ENCODE peak calls at places on chromosomes 5 and 9, in six cellular contexts. F is hepatocyte, G is endothelial cell, P is RWPE1, D is heart right ventricle, A is fibroblast of lung. B is an unnamed sample.

GRCh38 chr5:113166710-113167366 is 190.2 kb downstream of the DCP2 start:
- DNase-seq in F (peak), G (no peak), P (peak), D (no peak), A (peak), B (no peak)

GRCh38 chr9:131266301-131267229 is 9.7 kb downstream of the FAM78A start:
- DNase-seq in F (peak), G (no peak), P (no peak), D (no peak), A (no peak), B (peak)

GRCh38 chr5:159849437-159850191 is 66.7 kb upstream of the ADRA1B start:
- DNase-seq in F (no peak), G (no peak), P (peak), D (no peak), A (peak), B (no peak)

GRCh38 chr9:28832168-28832567 is 1258.9 kb upstream of the C9orf72 start:
- DNase-seq in F (no peak), G (no peak), P (no peak), D (no peak), A (no peak), B (no peak)

GRCh38 chr5:142683885-142684505 is 1.9 kb downstream of the FGF1 start:
- DNase-seq in F (no peak), G (no peak), P (no peak), D (no peak), A (no peak), B (no peak)

GRCh38 chr9:37002036-37002412 is 32.0 kb downstream of the PAX5 start:
- DNase-seq in F (no peak), G (no peak), P (no peak), D (no peak), A (no peak), B (no peak)

GRCh38 chr9:137575725-137576411 is 2.9 kb downstream of the DPH7 start:
- DNase-seq in F (no peak), G (no peak), P (no peak), D (no peak), A (no peak), B (no peak)

GRCh38 chr5:52743970-52744369 is 43.7 kb upstream of the ITGA1 start:
- DNase-seq in F (no peak), G (no peak), P (no peak), D (peak), A (peak), B (no peak)

GRCh38 chr5:33641722-33642505 is 201.1 kb downstream of the TARS1 start:
- DNase-seq in F (peak), G (no peak), P (no peak), D (no peak), A (peak), B (peak)

GRCh38 chr9:107108367-107108766 is 174.7 kb upstream of the RAD23B start:
- DNase-seq in F (no peak), G (no peak), P (no peak), D (no peak), A (no peak), B (no peak)

GRCh38 chr5:34657550-34657921 is 1.4 kb downstream of the RAI14 start:
- DNase-seq in F (peak), G (peak), P (peak), D (peak), A (peak), B (no peak)

GRCh38 chr5:137199201-137199600 is 299.9 kb downstream of the SPOCK1 start:
- DNase-seq in F (no peak), G (no peak), P (no peak), D (no peak), A (peak), B (no peak)

GRCh38 chr9:81076131-81076530 is 613.2 kb downstream of the TLE1 start:
- DNase-seq in F (no peak), G (no peak), P (no peak), D (no peak), A (no peak), B (no peak)

GRCh38 chr5:135158982-135159381 is 125.0 kb upstream of the PITX1 start:
- DNase-seq in F (no peak), G (no peak), P (no peak), D (no peak), A (no peak), B (no peak)

GRCh38 chr9:92175441-92175840 is 60.2 kb upstream of the SPTLC1 start:
- DNase-seq in F (no peak), G (no peak), P (no peak), D (no peak), A (no peak), B (no peak)

GRCh38 chr5:154513669-154514084 is 35.6 kb upstream of the HAND1 start:
- DNase-seq in F (no peak), G (no peak), P (no peak), D (no peak), A (peak), B (no peak)

GRCh38 chr9:126496781-126497667 is 116.7 kb upstream of the LMX1B start:
- DNase-seq in F (no peak), G (no peak), P (no peak), D (no peak), A (no peak), B (no peak)

GRCh38 chr9:13707635-13708410 is 428.3 kb upstream of the MPDZ start:
- DNase-seq in F (no peak), G (no peak), P (peak), D (no peak), A (peak), B (peak)

GRCh38 chr5:139638090-139638735 is 9.9 kb upstream of the CXXC5 start:
- DNase-seq in F (peak), G (peak), P (no peak), D (peak), A (peak), B (peak)

GRCh38 chr9:136644593-136645342 is 17.9 kb upstream of the EGFL7 start:
- DNase-seq in F (peak), G (peak), P (peak), D (peak), A (no peak), B (peak)

GRCh38 chr5:1536298-1537165 is 12.8 kb upstream of the LPCAT1 start:
- DNase-seq in F (no peak), G (no peak), P (peak), D (no peak), A (no peak), B (no peak)

GRCh38 chr5:31581498-31582099 is 49.5 kb downstream of the C5orf22 start:
- DNase-seq in F (peak), G (no peak), P (peak), D (no peak), A (peak), B (peak)

GRCh38 chr9:128118472-128118857 is 9.1 kb downstream of the PTGES2 start:
- DNase-seq in F (no peak), G (no peak), P (no peak), D (no peak), A (no peak), B (no peak)

GRCh38 chr5:8418049-8418426 is 549.1 kb downstream of the MTRR start:
- DNase-seq in F (no peak), G (no peak), P (no peak), D (no peak), A (no peak), B (no peak)

GRCh38 chr5:181129601-181130000 is 1.4 kb downstream of the OR2V1 start:
- DNase-seq in F (no peak), G (no peak), P (no peak), D (no peak), A (no peak), B (no peak)

GRCh38 chr9:72145093-72145492 is 4.1 kb upstream of the GDA start:
- DNase-seq in F (peak), G (no peak), P (no peak), D (no peak), A (no peak), B (no peak)

GRCh38 chr9:74499111-74499601 is 2.0 kb downstream of the RORB start:
- DNase-seq in F (peak), G (peak), P (no peak), D (no peak), A (peak), B (no peak)

GRCh38 chr9:37511006-37511714 is 25.4 kb downstream of the POLR1E start:
- DNase-seq in F (peak), G (peak), P (no peak), D (no peak), A (no peak), B (peak)

GRCh38 chr9:20208951-20209350 is 413.3 kb downstream of the MLLT3 start:
- DNase-seq in F (no peak), G (no peak), P (no peak), D (no peak), A (peak), B (no peak)

GRCh38 chr5:159965031-159965837 is 43.7 kb upstream of the TTC1 start:
- DNase-seq in F (peak), G (peak), P (peak), D (peak), A (peak), B (peak)

GRCh38 chr9:4143951-4144717 is 155.7 kb downstream of the GLIS3 start:
- DNase-seq in F (peak), G (no peak), P (peak), D (no peak), A (peak), B (no peak)

GRCh38 chr5:138655530-138656245 is 80.5 kb upstream of the HSPA9 start:
- DNase-seq in F (no peak), G (no peak), P (no peak), D (peak), A (no peak), B (no peak)

GRCh38 chr9:97293207-97293721 is 14.2 kb upstream of the CCDC180 start:
- DNase-seq in F (no peak), G (peak), P (no peak), D (peak), A (peak), B (no peak)

GRCh38 chr9:130989391-130989790 is 19.6 kb upstream of the LAMC3 start:
- DNase-seq in F (no peak), G (no peak), P (no peak), D (no peak), A (no peak), B (no peak)

GRCh38 chr9:36625006-36625600 is 52.4 kb downstream of the MELK start:
- DNase-seq in F (peak), G (no peak), P (peak), D (peak), A (peak), B (no peak)

GRCh38 chr5:9529513-9529912 is 16.4 kb downstream of the SEMA5A start:
- DNase-seq in F (no peak), G (no peak), P (no peak), D (no peak), A (no peak), B (no peak)

GRCh38 chr5:9533096-9533495 is 12.8 kb downstream of the SEMA5A start:
- DNase-seq in F (no peak), G (no peak), P (no peak), D (no peak), A (peak), B (no peak)

GRCh38 chr5:9524941-9525340 is 20.9 kb downstream of the SEMA5A start:
- DNase-seq in F (no peak), G (no peak), P (no peak), D (no peak), A (no peak), B (no peak)

GRCh38 chr5:9533577-9534334 is 12.1 kb downstream of the SEMA5A start:
- DNase-seq in F (no peak), G (no peak), P (no peak), D (no peak), A (peak), B (no peak)

GRCh38 chr5:9529041-9529480 is 16.8 kb downstream of the SEMA5A start:
- DNase-seq in F (no peak), G (no peak), P (no peak), D (no peak), A (no peak), B (no peak)
- TF ChIP-seq CTCF in F (no peak), G (no peak), P (no peak), D (no peak), A (no peak), B (no peak)

DNA sequence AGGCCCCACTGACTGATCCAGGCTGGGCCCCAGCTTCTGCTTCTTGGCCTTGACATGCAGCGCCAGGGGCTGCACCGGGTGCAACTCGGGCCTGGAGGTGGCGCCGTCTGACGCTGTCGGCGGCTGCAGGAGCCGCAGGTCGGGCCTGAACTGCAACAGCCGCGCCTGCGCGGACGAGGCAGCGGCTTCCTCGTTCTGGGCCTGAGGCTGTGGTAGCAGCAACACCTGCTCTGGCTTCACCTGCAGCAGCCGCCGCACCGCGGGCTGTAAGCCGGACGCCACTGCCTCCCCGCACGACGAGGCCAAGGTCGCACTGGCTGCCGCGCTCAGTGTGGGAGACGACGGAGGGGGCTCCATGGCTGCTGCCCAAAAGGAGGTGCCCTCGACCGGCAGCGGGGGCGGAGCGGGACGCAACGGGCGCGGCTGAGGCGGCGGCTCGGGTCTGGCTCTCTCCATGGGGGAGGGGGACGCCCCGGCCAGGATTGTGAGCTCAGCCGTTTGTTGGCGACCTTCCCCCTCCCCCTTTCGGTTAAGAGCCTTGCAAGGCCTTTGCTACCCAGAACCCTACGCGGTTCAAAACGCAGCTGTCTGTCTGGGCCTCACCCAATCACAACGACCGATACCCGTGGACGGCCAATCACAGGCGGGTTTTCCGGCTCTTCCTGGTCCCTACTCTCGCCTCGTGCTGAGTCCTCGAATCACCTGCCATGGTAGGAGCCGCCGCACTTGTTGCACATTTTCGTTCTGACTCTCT is 438 bp downstream of the SOX30 start:
- DNase-seq in F (no peak), G (peak), P (no peak), D (peak), A (peak), B (no peak)
- TF ChIP-seq CTCF in F (no peak), G (peak), P (no peak), D (peak), A (peak), B (no peak)

DNA sequence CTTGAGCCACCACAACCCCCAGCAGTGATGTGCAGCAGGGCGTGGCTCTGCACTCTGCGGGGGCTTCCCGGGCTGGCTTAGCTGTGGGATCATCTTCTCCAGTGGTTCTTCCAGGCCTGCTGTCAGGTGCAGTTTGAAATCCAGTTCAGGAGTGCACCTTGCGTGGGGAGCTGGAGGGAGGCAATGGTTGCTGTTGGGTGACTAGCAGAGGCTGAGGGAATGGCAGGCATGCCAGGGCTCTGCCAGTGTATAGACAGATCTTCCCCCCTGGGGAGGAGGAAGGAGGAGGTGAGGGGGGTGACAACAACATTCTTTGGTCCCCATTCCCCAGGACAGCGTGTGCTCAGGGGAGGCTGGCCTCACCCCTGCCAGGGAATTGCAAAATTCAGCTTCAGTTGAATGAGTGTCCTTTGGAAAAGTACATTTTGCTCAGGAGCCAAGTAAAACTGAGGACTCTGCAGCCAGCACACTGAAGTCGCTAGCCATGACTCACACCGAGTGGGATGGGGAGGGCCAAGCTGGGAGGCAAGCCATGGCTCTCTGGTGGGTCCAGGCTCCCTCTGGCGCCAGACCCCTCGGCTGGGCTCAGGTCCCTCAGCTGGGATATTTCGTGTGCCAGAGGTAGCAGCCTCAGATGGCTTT is 35.0 kb downstream of the ERGIC1 start:
- DNase-seq in F (no peak), G (no peak), P (peak), D (peak), A (peak), B (no peak)
- TF ChIP-seq CTCF in F (no peak), G (no peak), P (no peak), D (no peak), A (peak), B (no peak)

GRCh38 chr5:169546346-169546745 is 37.2 kb upstream of the SPDL1 start:
- DNase-seq in F (no peak), G (no peak), P (no peak), D (no peak), A (no peak), B (no peak)

GRCh38 chr5:169550227-169550626 is 33.3 kb upstream of the SPDL1 start:
- DNase-seq in F (no peak), G (no peak), P (no peak), D (no peak), A (peak), B (no peak)

GRCh38 chr5:169549453-169549852 is 34.1 kb upstream of the SPDL1 start:
- DNase-seq in F (no peak), G (no peak), P (no peak), D (no peak), A (peak), B (no peak)

GRCh38 chr5:169547508-169547907 is 36.1 kb upstream of the SPDL1 start:
- DNase-seq in F (peak), G (no peak), P (no peak), D (no peak), A (peak), B (no peak)

GRCh38 chr5:169548315-169548714 is 35.3 kb upstream of the SPDL1 start:
- DNase-seq in F (peak), G (no peak), P (peak), D (no peak), A (peak), B (peak)
- TF ChIP-seq CTCF in F (peak), G (peak), P (peak), D (peak), A (peak), B (peak)

DNA sequence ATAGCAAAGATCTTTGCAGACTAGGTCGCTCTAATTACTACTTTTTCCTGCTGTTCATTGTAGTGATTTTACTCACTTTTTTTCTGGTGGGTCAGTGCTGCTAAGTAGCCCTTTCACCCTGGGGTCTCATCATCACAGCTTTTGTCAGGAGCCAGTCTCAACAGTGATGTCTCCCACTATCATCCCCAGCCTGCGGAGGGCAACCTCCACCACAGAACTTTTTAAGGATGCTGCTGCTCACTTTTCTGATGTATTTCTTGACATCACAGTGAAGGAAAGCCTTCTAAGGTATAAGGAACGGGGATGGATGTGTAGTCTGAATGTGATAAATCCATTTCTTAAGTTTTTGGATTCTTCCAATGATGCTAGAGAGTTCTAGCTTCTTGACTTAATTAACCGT is 242.5 kb upstream of the RIOK2 start:
- DNase-seq in F (no peak), G (peak), P (peak), D (no peak), A (peak), B (peak)
- TF ChIP-seq CTCF in F (no peak), G (no peak), P (peak), D (no peak), A (peak), B (no peak)

GRCh38 chr5:177497011-177497296 is 450 bp downstream of the PDLIM7 start:
- DNase-seq in F (no peak), G (no peak), P (no peak), D (no peak), A (no peak), B (no peak)

GRCh38 chr5:177496111-177497010 is 1.0 kb downstream of the PDLIM7 start:
- DNase-seq in F (peak), G (peak), P (peak), D (peak), A (peak), B (peak)

GRCh38 chr5:177498013-177498847 is 826 bp upstream of the PDLIM7 start:
- DNase-seq in F (peak), G (peak), P (no peak), D (no peak), A (no peak), B (no peak)

GRCh38 chr5:177495243-177496060 is 2.0 kb downstream of the PDLIM7 start:
- DNase-seq in F (peak), G (peak), P (no peak), D (peak), A (peak), B (peak)

DNA sequence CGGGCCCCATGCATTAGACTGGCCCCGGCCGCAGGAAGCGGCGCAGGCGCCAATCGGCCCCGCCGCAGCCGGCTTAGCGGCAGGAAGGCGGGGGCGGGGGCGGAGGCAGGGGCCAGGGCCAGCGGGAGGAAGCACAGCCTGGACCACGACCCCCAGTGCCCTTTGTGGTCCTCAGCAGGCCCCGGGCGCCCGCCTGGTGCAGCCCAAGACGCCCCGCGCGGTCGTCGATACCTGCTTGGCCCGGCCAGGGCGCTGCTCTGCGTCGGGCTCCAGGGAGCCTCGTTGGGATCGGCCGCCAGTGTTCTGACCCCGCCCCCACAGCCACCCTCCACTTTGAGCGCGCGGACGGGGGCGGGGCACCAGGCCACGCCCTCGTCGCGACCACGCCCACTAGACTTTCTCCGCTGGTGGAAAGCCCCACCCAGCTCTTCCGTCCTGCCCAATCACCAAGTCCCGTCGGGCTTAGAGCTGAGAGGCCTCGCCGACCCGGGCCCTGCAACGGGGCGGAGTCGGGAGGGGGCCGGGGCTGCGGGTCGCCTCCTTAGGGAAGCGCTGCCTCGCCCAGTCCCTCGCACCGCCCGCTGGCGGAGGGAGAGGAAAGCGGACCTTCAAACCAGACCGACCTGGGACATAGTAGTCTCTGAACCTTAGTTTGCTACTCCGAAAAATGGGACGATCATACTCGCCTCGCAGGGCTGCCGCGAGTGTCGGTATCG is at the start of gene PDLIM7:
- DNase-seq in F (peak), G (peak), P (peak), D (peak), A (peak), B (peak)
- TF ChIP-seq CTCF in F (peak), G (peak), P (no peak), D (peak), A (no peak), B (no peak)

B was measured in NB4.